ENCODE peak calls at places on chromosomes 4 and X, in ten cellular contexts. W is T-helper 9 cell; B is endothelial cell; Q is NCI-H1092; J is fibroblast of lung; V is activated CD4-positive, CD25-positive, alpha-beta regulatory T cell treated with anti-CD3 and anti-CD28 coated beads, Interleukin-2, amount 50 U/mL, for 72 hours; C is NCI-H1436; O is Kasumi-1; Z is caudate nucleus; X is heart left ventricle. D is an unnamed sample.

GRCh38 chr4:169271692-169272007 is 894 bp upstream of the SH3RF1 start:
- DNase-seq in W (no peak), B (no peak), Q (no peak), J (no peak), V (no peak), C (no peak), O (no peak), Z (no peak), X (no peak), D (no peak)

GRCh38 chr4:2416564-2417195 is 1.8 kb downstream of the ZFYVE28 start:
- DNase-seq in W (no peak), B (peak), Q (no peak), J (peak), V (no peak), C (no peak), O (no peak), Z (no peak), X (peak), D (no peak)

GRCh38 chr4:119729815-119730643 is 101.4 kb upstream of the PDE5A start:
- DNase-seq in W (no peak), B (no peak), Q (no peak), J (peak), V (no peak), C (no peak), O (no peak), Z (no peak), X (peak), D (no peak)

GRCh38 chr4:26558166-26558895 is 25.6 kb upstream of the TBC1D19 start:
- DNase-seq in W (no peak), B (no peak), Q (no peak), J (no peak), V (no peak), C (no peak), O (no peak), Z (no peak), X (no peak), D (no peak)

GRCh38 chr4:54937501-54937900 is 187.9 kb downstream of the KDR start:
- DNase-seq in W (no peak), B (no peak), Q (no peak), J (no peak), V (no peak), C (no peak), O (peak), Z (no peak), X (no peak), D (no peak)

GRCh38 chrX:62923093-62923492 is 428.0 kb downstream of the SPIN4 start:
- DNase-seq in W (no peak), B (no peak), Q (no peak), J (no peak), V (no peak), C (no peak), O (no peak), Z (no peak), X (no peak), D (no peak)

GRCh38 chrX:113833096-113833495 is 750.8 kb upstream of the HTR2C start:
- DNase-seq in W (no peak), B (no peak), Q (no peak), J (peak), V (no peak), C (no peak), O (no peak), Z (no peak), X (no peak), D (no peak)

GRCh38 chr4:150242820-150243458 is 164.7 kb downstream of the DCLK2 start:
- DNase-seq in W (no peak), B (peak), Q (peak), J (no peak), V (no peak), C (peak), O (peak), Z (no peak), X (no peak), D (no peak)

GRCh38 chrX:38117485-38117884 is 103.2 kb downstream of the SRPX start:
- DNase-seq in W (no peak), B (no peak), Q (peak), J (peak), V (no peak), C (no peak), O (no peak), Z (peak), X (no peak), D (no peak)

GRCh38 chr4:71807469-71807868 is 23.6 kb upstream of the GC start:
- DNase-seq in W (no peak), B (no peak), Q (no peak), J (no peak), V (no peak), C (no peak), O (no peak), Z (no peak), X (no peak), D (no peak)

GRCh38 chr4:141922224-141922623 is 285.8 kb downstream of the IL15 start:
- DNase-seq in W (no peak), B (no peak), Q (no peak), J (peak), V (no peak), C (no peak), O (no peak), Z (no peak), X (no peak), D (no peak)

GRCh38 chrX:136259543-136259942 is 8.3 kb upstream of the MAP7D3 start:
- DNase-seq in W (no peak), B (no peak), Q (no peak), J (peak), V (no peak), C (no peak), O (no peak), Z (no peak), X (no peak), D (no peak)

GRCh38 chr4:27985522-27985921 is 1124.9 kb downstream of the STIM2 start:
- DNase-seq in W (no peak), B (no peak), Q (no peak), J (no peak), V (no peak), C (no peak), O (no peak), Z (no peak), X (no peak), D (no peak)

GRCh38 chr4:155376387-155377268 is at the start of gene MAP9:
- DNase-seq in W (peak), B (peak), Q (peak), J (peak), V (peak), C (peak), O (peak), Z (peak), X (peak), D (peak)

GRCh38 chr4:147628415-147628814 is 11.2 kb downstream of the TMEM184C start:
- DNase-seq in W (no peak), B (no peak), Q (no peak), J (no peak), V (no peak), C (no peak), O (no peak), Z (no peak), X (no peak), D (no peak)

GRCh38 chrX:69107231-69107739 is 58.0 kb downstream of the PJA1 start:
- DNase-seq in W (no peak), B (no peak), Q (no peak), J (no peak), V (no peak), C (no peak), O (no peak), Z (no peak), X (no peak), D (no peak)

GRCh38 chr4:168183717-168184571 is 91.6 kb downstream of the ANXA10 start:
- DNase-seq in W (no peak), B (no peak), Q (peak), J (peak), V (no peak), C (peak), O (peak), Z (no peak), X (no peak), D (no peak)

GRCh38 chr4:79917246-79917645 is 155.8 kb downstream of the ANTXR2 start:
- DNase-seq in W (peak), B (peak), Q (no peak), J (peak), V (peak), C (no peak), O (peak), Z (no peak), X (peak), D (peak)

GRCh38 chr4:81875962-81876650 is 404.4 kb upstream of the RASGEF1B start:
- DNase-seq in W (no peak), B (no peak), Q (no peak), J (no peak), V (no peak), C (no peak), O (no peak), Z (no peak), X (no peak), D (no peak)

GRCh38 chr4:52370576-52370975 is 288.5 kb downstream of the USP46 start:
- DNase-seq in W (no peak), B (no peak), Q (no peak), J (no peak), V (no peak), C (no peak), O (no peak), Z (no peak), X (no peak), D (no peak)

GRCh38 chr4:105710678-105711077 is 2.1 kb downstream of the GSTCD start:
- DNase-seq in W (no peak), B (no peak), Q (no peak), J (peak), V (no peak), C (peak), O (no peak), Z (no peak), X (no peak), D (no peak)

GRCh38 chrX:49244207-49244606 is 8.9 kb downstream of the CCDC22 start:
- DNase-seq in W (no peak), B (no peak), Q (no peak), J (no peak), V (no peak), C (no peak), O (no peak), Z (no peak), X (no peak), D (no peak)

GRCh38 chr4:95263960-95264359 is 284.8 kb downstream of the UNC5C start:
- DNase-seq in W (no peak), B (no peak), Q (no peak), J (no peak), V (no peak), C (no peak), O (no peak), Z (no peak), X (no peak), D (no peak)

GRCh38 chrX:35699642-35700041 is 98.5 kb upstream of the MAGEB16 start:
- DNase-seq in W (no peak), B (no peak), Q (no peak), J (no peak), V (no peak), C (no peak), O (peak), Z (no peak), X (no peak), D (no peak)

GRCh38 chr4:43968041-43968440 is 480.6 kb downstream of the KCTD8 start:
- DNase-seq in W (no peak), B (no peak), Q (no peak), J (no peak), V (no peak), C (no peak), O (no peak), Z (no peak), X (no peak), D (no peak)

GRCh38 chr4:58776627-58777026 is 1666.4 kb upstream of the IGFBP7 start:
- DNase-seq in W (no peak), B (no peak), Q (no peak), J (peak), V (no peak), C (no peak), O (no peak), Z (no peak), X (no peak), D (no peak)

GRCh38 chr4:135508006-135508714 is 1306.6 kb upstream of the PABPC4L start:
- DNase-seq in W (no peak), B (no peak), Q (no peak), J (peak), V (no peak), C (no peak), O (no peak), Z (no peak), X (no peak), D (no peak)

GRCh38 chr4:48462363-48462762 is 20.8 kb upstream of the SLC10A4 start:
- DNase-seq in W (no peak), B (no peak), Q (no peak), J (no peak), V (no peak), C (peak), O (no peak), Z (no peak), X (no peak), D (no peak)

GRCh38 chr4:146969126-146969525 is 23.5 kb upstream of the TTC29 start:
- DNase-seq in W (no peak), B (no peak), Q (no peak), J (no peak), V (no peak), C (no peak), O (no peak), Z (no peak), X (no peak), D (no peak)

GRCh38 chr4:123673971-123674370 is 277.4 kb downstream of the SPRY1 start:
- DNase-seq in W (no peak), B (no peak), Q (no peak), J (peak), V (no peak), C (no peak), O (no peak), Z (no peak), X (no peak), D (no peak)